ENCODE peak calls at places on chromosomes 7 and 10, in eight cellular contexts. Q is choroid plexus epithelial cell; M is fibroblast of mammary gland; X is stimulated activated CD4-positive, alpha-beta T cell treated with anti-CD3 and anti-CD28 coated beads, Interleukin-12 subunit alpha, Interleukin-12 subunit beta, amount 100 ng/mL, for 4 hours; L is ACHN; N is MM.1S; C is WTC11; I is GM12878. O is an unnamed sample.

GRCh38 chr7:151738925-151739324 is 138.0 kb downstream of the PRKAG2 start:
- DNase-seq in Q (no peak), M (no peak), X (no peak), L (no peak), N (no peak), C (no peak), I (no peak), O (no peak)

GRCh38 chr10:78745445-78745844 is 323.3 kb upstream of the ZMIZ1 start:
- DNase-seq in Q (no peak), M (no peak), X (no peak), L (no peak), N (no peak), C (no peak), I (no peak), O (no peak)

GRCh38 chr7:27971171-27971570 is 209.4 kb downstream of the JAZF1 start:
- DNase-seq in Q (no peak), M (no peak), X (no peak), L (no peak), N (no peak), C (no peak), I (no peak), O (no peak)

GRCh38 chr7:95718556-95719410 is 53.6 kb upstream of the DYNC1I1 start:
- DNase-seq in Q (peak), M (peak), X (no peak), L (peak), N (peak), C (no peak), I (no peak), O (peak)

GRCh38 chr7:151366872-151367207 is 25.2 kb downstream of the NUB1 start:
- DNase-seq in Q (peak), M (peak), X (no peak), L (no peak), N (no peak), C (no peak), I (no peak), O (no peak)

GRCh38 chr7:1915956-1916620 is 246.0 kb downstream of the ELFN1 start:
- DNase-seq in Q (no peak), M (no peak), X (no peak), L (no peak), N (no peak), C (no peak), I (no peak), O (no peak)

GRCh38 chr10:129033790-129034272 is 433.2 kb upstream of the MGMT start:
- DNase-seq in Q (no peak), M (no peak), X (no peak), L (no peak), N (no peak), C (no peak), I (no peak), O (no peak)

GRCh38 chr7:46317256-46317655 is 396.2 kb upstream of the IGFBP3 start:
- DNase-seq in Q (peak), M (peak), X (no peak), L (no peak), N (no peak), C (no peak), I (no peak), O (no peak)

GRCh38 chr7:129702316-129702715 is 90.8 kb downstream of the NRF1 start:
- DNase-seq in Q (peak), M (no peak), X (no peak), L (no peak), N (no peak), C (no peak), I (no peak), O (no peak)

GRCh38 chr7:99042957-99043356 is 101.0 kb downstream of the SMURF1 start:
- DNase-seq in Q (peak), M (no peak), X (no peak), L (no peak), N (no peak), C (no peak), I (no peak), O (no peak)

GRCh38 chr7:80127412-80128150 is 7.0 kb upstream of the GNAI1 start:
- DNase-seq in Q (peak), M (no peak), X (no peak), L (no peak), N (peak), C (peak), I (no peak), O (no peak)

GRCh38 chr7:7122701-7123281 is 59.6 kb upstream of the C1GALT1 start:
- DNase-seq in Q (peak), M (peak), X (no peak), L (no peak), N (no peak), C (no peak), I (no peak), O (no peak)

O was measured in LoVo.